ENCODE peak calls at places on chromosome 6, in five cellular contexts. One of them, this sample, is unnamed.

GRCh38 chr6:79079425-79080130 is 1.5 kb upstream of the PHIP start:
- DNase-seq in iPS DF 19.7: no peak
- DNase-seq in AG08395: no peak
- DNase-seq in SK-MEL-5: no peak
- DNase-seq in EL: peak
- DNase-seq in this sample: peak

GRCh38 chr6:157058574-157058973 is 264.7 kb downstream of the TMEM242 start:
- DNase-seq in AG08395: no peak
- DNase-seq in iPS DF 19.7: no peak
- DNase-seq in EL: no peak
- DNase-seq in SK-MEL-5: no peak
- DNase-seq in this sample: no peak

GRCh38 chr6:46953921-46954320 is 32.2 kb upstream of the ADGRF5 start:
- DNase-seq in EL: no peak
- DNase-seq in AG08395: no peak
- DNase-seq in iPS DF 19.7: no peak
- DNase-seq in SK-MEL-5: no peak
- DNase-seq in this sample: no peak

GRCh38 chr6:139635401-139636130 is 261.1 kb upstream of the CITED2 start:
- DNase-seq in SK-MEL-5: no peak
- DNase-seq in EL: no peak
- DNase-seq in AG08395: no peak
- DNase-seq in iPS DF 19.7: no peak
- DNase-seq in this sample: no peak

GRCh38 chr6:130198483-130199035 is 24.2 kb downstream of the SAMD3 start:
- DNase-seq in SK-MEL-5: no peak
- DNase-seq in iPS DF 19.7: no peak
- DNase-seq in EL: no peak
- DNase-seq in AG08395: no peak
- DNase-seq in this sample: no peak

GRCh38 chr6:15796130-15796766 is 133.4 kb upstream of the DTNBP1 start:
- DNase-seq in SK-MEL-5: no peak
- DNase-seq in EL: peak
- DNase-seq in AG08395: no peak
- DNase-seq in iPS DF 19.7: no peak
- DNase-seq in this sample: no peak

GRCh38 chr6:31826793-31827285 is 699 bp upstream of the HSPA1B start:
- DNase-seq in SK-MEL-5: no peak
- DNase-seq in EL: peak
- DNase-seq in iPS DF 19.7: no peak
- DNase-seq in AG08395: peak
- DNase-seq in this sample: no peak

GRCh38 chr6:39137235-39137634 is 22.2 kb upstream of the SAYSD1 start:
- DNase-seq in SK-MEL-5: peak
- DNase-seq in iPS DF 19.7: peak
- DNase-seq in EL: peak
- DNase-seq in AG08395: peak
- DNase-seq in this sample: no peak

GRCh38 chr6:145273136-145273535 is 462.2 kb downstream of the EPM2A start:
- DNase-seq in SK-MEL-5: no peak
- DNase-seq in EL: no peak
- DNase-seq in iPS DF 19.7: no peak
- DNase-seq in AG08395: no peak
- DNase-seq in this sample: no peak

GRCh38 chr6:47700596-47700995 is 2.2 kb downstream of the ADGRF4 start:
- DNase-seq in AG08395: no peak
- DNase-seq in SK-MEL-5: no peak
- DNase-seq in EL: no peak
- DNase-seq in iPS DF 19.7: no peak
- DNase-seq in this sample: no peak

GRCh38 chr6:145506554-145506953 is 228.8 kb downstream of the EPM2A start:
- DNase-seq in iPS DF 19.7: no peak
- DNase-seq in EL: no peak
- DNase-seq in AG08395: no peak
- DNase-seq in SK-MEL-5: no peak
- DNase-seq in this sample: no peak

GRCh38 chr6:17311595-17312311 is 30.6 kb downstream of the RBM24 start:
- DNase-seq in EL: no peak
- DNase-seq in iPS DF 19.7: no peak
- DNase-seq in AG08395: peak
- DNase-seq in SK-MEL-5: peak
- DNase-seq in this sample: no peak

GRCh38 chr6:12585497-12585958 is 131.0 kb upstream of the PHACTR1 start:
- DNase-seq in SK-MEL-5: no peak
- DNase-seq in AG08395: no peak
- DNase-seq in iPS DF 19.7: no peak
- DNase-seq in EL: no peak
- DNase-seq in this sample: no peak

GRCh38 chr6:43123691-43124314 is 47.3 kb upstream of the SRF start:
- DNase-seq in iPS DF 19.7: no peak
- DNase-seq in AG08395: no peak
- DNase-seq in SK-MEL-5: no peak
- DNase-seq in EL: no peak
- DNase-seq in this sample: no peak

GRCh38 chr6:48825501-48826317 is 637.3 kb downstream of the MMUT start:
- DNase-seq in SK-MEL-5: no peak
- DNase-seq in AG08395: no peak
- DNase-seq in EL: peak
- DNase-seq in iPS DF 19.7: no peak
- DNase-seq in this sample: no peak

GRCh38 chr6:13194852-13195251 is 133.5 kb downstream of the TBC1D7 start:
- DNase-seq in iPS DF 19.7: peak
- DNase-seq in SK-MEL-5: peak
- DNase-seq in EL: peak
- DNase-seq in AG08395: peak
- DNase-seq in this sample: peak

GRCh38 chr6:106617857-106618256 is 11.4 kb downstream of the RTN4IP1 start:
- DNase-seq in iPS DF 19.7: no peak
- DNase-seq in EL: no peak
- DNase-seq in SK-MEL-5: no peak
- DNase-seq in AG08395: no peak
- DNase-seq in this sample: no peak

GRCh38 chr6:80541186-80541585 is 434.7 kb downstream of the BCKDHB start:
- DNase-seq in SK-MEL-5: no peak
- DNase-seq in iPS DF 19.7: no peak
- DNase-seq in AG08395: peak
- DNase-seq in EL: peak
- DNase-seq in this sample: no peak

GRCh38 chr6:134835998-134836397 is 113.9 kb downstream of the ALDH8A1 start:
- DNase-seq in iPS DF 19.7: no peak
- DNase-seq in SK-MEL-5: no peak
- DNase-seq in AG08395: peak
- DNase-seq in EL: no peak
- DNase-seq in this sample: no peak

GRCh38 chr6:139262519-139263300 is 29.1 kb downstream of the TXLNB start:
- DNase-seq in AG08395: no peak
- DNase-seq in iPS DF 19.7: no peak
- DNase-seq in SK-MEL-5: peak
- DNase-seq in EL: no peak
- DNase-seq in this sample: peak

GRCh38 chr6:127514396-127515227 is 4.5 kb downstream of the MTCL3 start:
- DNase-seq in AG08395: peak
- DNase-seq in SK-MEL-5: no peak
- DNase-seq in EL: peak
- DNase-seq in iPS DF 19.7: no peak
- DNase-seq in this sample: peak

GRCh38 chr6:158706369-158706982 is 56.6 kb downstream of the SYTL3 start:
- DNase-seq in EL: peak
- DNase-seq in iPS DF 19.7: no peak
- DNase-seq in SK-MEL-5: peak
- DNase-seq in AG08395: peak
- DNase-seq in this sample: peak

GRCh38 chr6:55304747-55305146 is 22.5 kb upstream of the GFRAL start:
- DNase-seq in AG08395: no peak
- DNase-seq in iPS DF 19.7: no peak
- DNase-seq in EL: no peak
- DNase-seq in SK-MEL-5: no peak
- DNase-seq in this sample: no peak

GRCh38 chr6:69668916-69669315 is 127.9 kb downstream of the LMBRD1 start:
- DNase-seq in AG08395: no peak
- DNase-seq in EL: no peak
- DNase-seq in SK-MEL-5: no peak
- DNase-seq in iPS DF 19.7: no peak
- DNase-seq in this sample: no peak

GRCh38 chr6:34359438-34360158 is 32.9 kb downstream of the NUDT3 start:
- DNase-seq in SK-MEL-5: no peak
- DNase-seq in EL: peak
- DNase-seq in iPS DF 19.7: no peak
- DNase-seq in AG08395: no peak
- DNase-seq in this sample: no peak

GRCh38 chr6:6595025-6595424 is 6.5 kb downstream of the LY86 start:
- DNase-seq in AG08395: no peak
- DNase-seq in SK-MEL-5: no peak
- DNase-seq in EL: no peak
- DNase-seq in iPS DF 19.7: no peak
- DNase-seq in this sample: no peak

GRCh38 chr6:137956098-137956488 is 89.0 kb downstream of the TNFAIP3 start:
- DNase-seq in SK-MEL-5: no peak
- DNase-seq in iPS DF 19.7: no peak
- DNase-seq in AG08395: no peak
- DNase-seq in EL: no peak
- DNase-seq in this sample: no peak

GRCh38 chr6:73712536-73712935 is 16.5 kb downstream of the CD109 start:
- DNase-seq in iPS DF 19.7: no peak
- DNase-seq in AG08395: no peak
- DNase-seq in EL: no peak
- DNase-seq in SK-MEL-5: no peak
- DNase-seq in this sample: no peak

GRCh38 chr6:154314084-154314483 is 42.5 kb downstream of the IPCEF1 start:
- DNase-seq in AG08395: no peak
- DNase-seq in SK-MEL-5: no peak
- DNase-seq in EL: no peak
- DNase-seq in iPS DF 19.7: no peak
- DNase-seq in this sample: no peak

GRCh38 chr6:118705799-118706481 is 54.5 kb upstream of the CEP85L start:
- DNase-seq in EL: peak
- DNase-seq in SK-MEL-5: peak
- DNase-seq in iPS DF 19.7: no peak
- DNase-seq in AG08395: peak
- DNase-seq in this sample: peak

GRCh38 chr6:345747-346388 is 45.7 kb upstream of the IRF4 start:
- DNase-seq in iPS DF 19.7: no peak
- DNase-seq in EL: no peak
- DNase-seq in SK-MEL-5: no peak
- DNase-seq in AG08395: no peak
- DNase-seq in this sample: no peak

GRCh38 chr6:98946877-98947410 is 802 bp downstream of the FBXL4 start:
- DNase-seq in AG08395: no peak
- DNase-seq in SK-MEL-5: peak
- DNase-seq in iPS DF 19.7: no peak
- DNase-seq in EL: peak
- DNase-seq in this sample: peak

GRCh38 chr6:154763650-154764049 is 30.4 kb downstream of the SCAF8 start:
- DNase-seq in AG08395: no peak
- DNase-seq in SK-MEL-5: no peak
- DNase-seq in iPS DF 19.7: no peak
- DNase-seq in EL: no peak
- DNase-seq in this sample: no peak

GRCh38 chr6:41072836-41073202 is at the start of gene NFYA:
- DNase-seq in EL: no peak
- DNase-seq in iPS DF 19.7: no peak
- DNase-seq in SK-MEL-5: peak
- DNase-seq in AG08395: no peak
- DNase-seq in this sample: no peak